ENCODE peak calls at places on chromosomes 7 and 10, in nine cellular contexts. A is body of pancreas, Q is mammary epithelial cell, J is brain microvascular endothelial cell, X is H9, M is stomach, L is thoracic aorta, Z is heart right ventricle, N is cardiac muscle cell. T is an unnamed sample.
A peak's percentile ranks its signal among the peaks of the same experiment; 100 is the strongest.

GRCh38 chr10:122435212-122435827 is 19.1 kb upstream of the ARMS2 start:
- DNase-seq in L (no peak), X (no peak), Q (no peak), N (peak; percentile 68), J (no peak), Z (no peak), M (no peak), A (no peak), T (no peak)

GRCh38 chr10:63247771-63248170 is 114.6 kb downstream of the NRBF2 start:
- DNase-seq in Q (no peak), L (no peak), X (no peak), Z (no peak), M (no peak), N (no peak), A (no peak), J (peak; percentile 36), T (no peak)

GRCh38 chr7:117896339-117896738 is 23.1 kb upstream of the CTTNBP2 start:
- DNase-seq in J (no peak), Z (no peak), M (no peak), N (no peak), L (no peak), X (no peak), A (no peak), Q (no peak), T (no peak)

GRCh38 chr7:151803841-151804240 is 73.1 kb downstream of the PRKAG2 start:
- DNase-seq in L (no peak), M (no peak), N (no peak), Q (no peak), X (no peak), J (no peak), A (no peak), Z (no peak), T (no peak)

GRCh38 chr10:21527634-21528451 is 2.4 kb upstream of the SKIDA1 start:
- DNase-seq in N (no peak), Z (no peak), A (no peak), L (no peak), X (no peak), Q (peak; percentile 46), M (no peak), J (no peak), T (no peak)

GRCh38 chr7:94908204-94909022 is 1.0 kb downstream of the PPP1R9A start:
- DNase-seq in X (peak; percentile 72), J (no peak), M (peak; percentile 44), N (peak; percentile 74), A (peak; percentile 52), Q (no peak), Z (peak; percentile 20), L (no peak), T (no peak)

GRCh38 chr10:73773152-73773879 is 8.5 kb upstream of the CHCHD1 start:
- DNase-seq in L (no peak), Q (no peak), M (no peak), X (no peak), N (peak; percentile 9), J (no peak), A (no peak), Z (no peak), T (no peak)

GRCh38 chr7:28077616-28078015 is 103.0 kb downstream of the JAZF1 start:
- DNase-seq in X (no peak), J (no peak), A (no peak), Q (no peak), N (no peak), M (no peak), Z (no peak), L (no peak), T (no peak)

GRCh38 chr10:62637249-62638061 is 167.1 kb upstream of the ADO start:
- DNase-seq in N (no peak), M (peak; percentile 33), J (peak; percentile 55), Z (no peak), Q (peak; percentile 89), X (no peak), A (no peak), L (no peak), T (no peak)

GRCh38 chr10:86779267-86780017 is 23.0 kb downstream of the BMPR1A start:
- DNase-seq in Z (no peak), X (no peak), J (no peak), A (no peak), N (no peak), M (no peak), L (no peak), Q (no peak), T (no peak)

GRCh38 chr7:7385421-7385820 is 150.3 kb downstream of the COL28A1 start:
- DNase-seq in L (no peak), Q (peak; percentile 6), Z (no peak), N (no peak), A (no peak), J (no peak), X (no peak), M (no peak), T (no peak)

GRCh38 chr10:100739516-100740368 is 5.6 kb upstream of the PAX2 start:
- DNase-seq in L (no peak), Z (no peak), J (no peak), X (peak; percentile 76), N (no peak), Q (no peak), A (no peak), M (no peak), T (no peak)
- H3K27me3 ChIP-seq in L (peaks cover 66% of the 10 kb centered on the region), Z (peaks cover 99% of the 10 kb centered on the region), J (peaks cover 97% of the 10 kb centered on the region), X (peaks cover 97% of the 10 kb centered on the region), N (peaks cover 100% of the 10 kb centered on the region), Q (peaks cover 93% of the 10 kb centered on the region), A (peaks cover 72% of the 10 kb centered on the region), M (peaks cover 65% of the 10 kb centered on the region), T (peaks cover 75% of the 10 kb centered on the region)

GRCh38 chr10:78177013-78177370 is 143.3 kb downstream of the RPS24 start:
- DNase-seq in X (no peak), M (no peak), Q (no peak), N (no peak), L (no peak), Z (no peak), J (no peak), A (no peak), T (no peak)
- H3K27me3 ChIP-seq in X (no peaks in the 10 kb centered on the region), M (no peaks in the 10 kb centered on the region), Q (no peaks in the 10 kb centered on the region), N (peaks cover 6% of the 10 kb centered on the region), L (no peaks in the 10 kb centered on the region), Z (peaks cover 19% of the 10 kb centered on the region), J (peaks cover 37% of the 10 kb centered on the region), A (no peaks in the 10 kb centered on the region), T (peaks cover 5% of the 10 kb centered on the region)

DNA sequence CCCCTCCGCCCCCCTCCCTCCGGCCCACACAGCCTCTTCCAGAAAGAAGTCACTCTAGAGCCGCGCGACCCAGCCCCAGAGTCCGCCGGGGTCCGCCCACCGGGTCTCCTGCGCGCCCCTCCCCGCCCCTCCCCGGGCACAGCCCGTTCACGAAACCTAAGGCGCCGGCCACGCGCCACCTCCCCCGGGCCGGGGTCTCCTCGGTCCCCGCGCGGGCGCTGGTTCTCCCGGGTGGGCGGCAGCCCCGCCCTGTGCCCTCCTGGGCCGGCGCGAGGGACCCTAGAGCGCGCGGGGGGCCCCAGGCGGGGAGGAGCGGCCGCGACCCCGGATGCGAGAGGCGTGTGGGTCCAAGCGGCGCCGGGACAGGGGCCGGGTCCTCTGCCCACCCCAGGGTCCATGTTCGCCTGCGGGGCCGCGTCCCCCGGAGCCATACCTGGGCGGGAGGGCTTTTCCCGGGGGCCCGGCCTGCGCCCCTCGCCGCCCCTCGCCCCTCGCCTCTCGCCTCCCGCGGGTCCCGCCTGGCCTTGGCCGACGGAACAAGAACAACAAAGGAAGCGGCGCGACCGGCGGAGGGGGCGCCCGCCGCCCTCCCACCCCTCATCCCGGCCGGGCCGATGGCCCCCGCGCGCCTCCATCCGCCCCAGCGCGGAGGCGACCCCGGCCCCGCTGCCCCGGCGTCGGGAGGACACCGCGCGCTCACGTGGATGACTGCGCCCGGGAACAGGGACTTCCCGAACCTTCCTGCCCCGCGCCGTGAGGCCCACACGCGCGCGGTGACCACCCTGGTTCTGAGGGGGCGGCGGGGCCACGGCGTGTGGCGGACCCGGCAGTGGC is 348.0 kb downstream of the DNAJB6 start:
- DNase-seq in A (peak; percentile 11), Z (no peak), J (no peak), X (no peak), M (no peak), Q (no peak), N (no peak), L (no peak), T (no peak)
- H3K27me3 ChIP-seq in A (peaks cover 8% of the 10 kb centered on the region), Z (peaks cover 100% of the 10 kb centered on the region), J (peaks cover 54% of the 10 kb centered on the region), X (peaks cover 84% of the 10 kb centered on the region), M (peaks cover 30% of the 10 kb centered on the region), Q (peaks cover 55% of the 10 kb centered on the region), N (peaks cover 100% of the 10 kb centered on the region), L (peaks cover 15% of the 10 kb centered on the region), T (peaks cover 3% of the 10 kb centered on the region)

DNA sequence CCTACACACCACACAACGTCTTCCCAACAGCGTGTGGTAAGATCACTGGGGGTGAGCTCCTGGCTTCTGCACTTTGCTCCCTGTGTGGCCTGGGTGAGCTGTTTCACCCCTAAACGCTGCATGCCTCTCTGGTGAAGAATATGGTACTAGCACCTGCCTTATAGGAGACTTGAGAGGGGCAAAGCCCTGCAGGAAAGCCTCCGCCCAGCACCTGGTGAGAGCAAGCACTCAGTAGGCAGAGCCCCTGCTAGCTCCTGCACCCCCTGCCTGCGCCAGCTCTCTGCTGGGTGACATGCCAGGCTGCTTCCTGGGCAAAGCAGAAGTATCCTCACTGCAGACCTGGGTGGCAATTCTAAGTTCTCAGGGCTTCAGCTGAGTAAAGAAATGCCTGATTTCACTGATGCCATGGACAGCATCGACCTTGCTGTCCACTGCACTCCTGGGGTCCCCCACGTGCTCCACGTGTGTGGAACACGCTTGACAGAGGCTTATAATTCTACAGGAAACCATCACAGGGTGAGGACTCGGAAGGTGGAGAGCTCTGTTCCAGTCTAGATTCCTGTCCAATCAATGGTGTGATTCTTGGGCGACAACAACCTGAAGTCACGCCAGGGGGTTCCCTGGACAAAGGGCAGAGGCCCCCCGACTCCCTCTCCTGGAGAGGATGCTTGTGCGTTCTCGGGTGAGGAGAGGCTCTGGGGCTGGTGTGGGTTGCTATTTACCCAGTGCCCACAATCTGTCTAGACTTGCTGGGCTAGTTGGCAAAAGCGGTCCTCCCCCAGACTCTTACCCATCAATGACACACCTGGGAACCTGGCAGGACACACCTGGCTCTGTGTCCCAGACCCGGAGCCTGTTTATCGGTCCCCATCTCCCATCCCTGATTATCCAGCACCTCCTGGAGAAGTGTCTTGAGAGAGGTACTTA is 5.0 kb upstream of the CALML5 start:
- DNase-seq in N (no peak), A (no peak), J (no peak), X (no peak), Q (peak; percentile 48), Z (no peak), M (no peak), L (no peak), T (no peak)
- H3K27me3 ChIP-seq in N (no peaks in the 10 kb centered on the region), A (no peaks in the 10 kb centered on the region), J (no peaks in the 10 kb centered on the region), X (no peaks in the 10 kb centered on the region), Q (no peaks in the 10 kb centered on the region), Z (no peaks in the 10 kb centered on the region), M (no peaks in the 10 kb centered on the region), L (no peaks in the 10 kb centered on the region), T (peaks cover 7% of the 10 kb centered on the region)

T was measured in BJ.